ENCODE peak calls at places on chromosomes 5 and 9, in five cellular contexts. S is H9, F is neuronal stem cell, O is trophoblast cell, K is H1. R is an unnamed sample.

GRCh38 chr9:75169623-75170022 is 81.3 kb downstream of the OSTF1 start:
- DNase-seq in S (no peak), F (no peak), O (peak; percentile 63), K (no peak), R (no peak)

GRCh38 chr5:65862384-65862783 is 64.0 kb upstream of the ERBIN start:
- DNase-seq in F (no peak), O (no peak), S (no peak), K (no peak), R (no peak)

GRCh38 chr5:15727375-15727774 is 227.4 kb downstream of the FBXL7 start:
- DNase-seq in K (no peak), F (no peak), S (no peak), O (no peak), R (no peak)

GRCh38 chr5:152285764-152286163 is 119.3 kb downstream of the NMUR2 start:
- DNase-seq in O (no peak), K (no peak), F (no peak), S (no peak), R (no peak)

GRCh38 chr5:134566741-134567221 is 41.3 kb downstream of the JADE2 start:
- DNase-seq in F (no peak), S (no peak), K (no peak), O (no peak), R (no peak)

GRCh38 chr9:114779352-114779845 is 26.4 kb downstream of the TNFSF15 start:
- DNase-seq in K (no peak), F (no peak), S (no peak), O (no peak), R (no peak)

GRCh38 chr9:108784128-108784490 is 71.7 kb downstream of the ACTL7B start:
- DNase-seq in K (no peak), O (no peak), F (no peak), S (no peak), R (no peak)

GRCh38 chr9:135006911-135007570 is 80.4 kb upstream of the OLFM1 start:
- DNase-seq in F (no peak), S (no peak), K (no peak), O (no peak), R (no peak)

GRCh38 chr5:146519554-146519953 is 3.6 kb upstream of the GPR151 start:
- DNase-seq in K (no peak), S (no peak), O (no peak), F (no peak), R (no peak)

GRCh38 chr5:172484664-172485063 is 30.3 kb upstream of the SH3PXD2B start:
- DNase-seq in O (no peak), F (no peak), S (no peak), K (no peak), R (no peak)

DNA sequence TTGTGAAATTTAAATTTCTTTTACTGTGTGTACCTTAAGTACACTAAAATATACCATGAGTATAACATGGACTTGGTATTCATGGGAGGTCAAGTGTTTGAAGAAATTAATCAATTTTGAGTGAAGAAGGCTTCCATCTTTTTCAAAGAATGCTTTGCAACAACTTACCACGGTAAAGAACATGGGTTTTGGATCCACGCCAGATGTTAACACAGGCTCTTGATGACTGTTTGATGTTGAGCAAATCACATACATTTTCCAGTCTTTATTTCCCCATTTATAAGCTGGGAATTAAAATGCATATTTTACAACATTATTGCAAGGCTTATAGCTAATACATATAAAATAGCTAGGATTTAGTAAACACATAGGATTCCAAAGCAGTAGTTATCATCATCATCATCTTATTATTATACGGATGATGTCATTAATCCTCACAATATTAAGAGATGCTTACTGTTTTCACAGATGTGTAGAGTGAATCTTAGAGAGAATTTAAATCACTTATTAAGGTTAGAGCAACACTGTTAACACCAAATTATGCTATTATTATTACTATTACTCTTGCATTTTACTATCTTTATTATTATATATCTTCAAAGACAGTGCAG is 362.0 kb downstream of the PRELID2 start:
- DNase-seq in K (no peak), F (no peak), O (no peak), S (no peak), R (peak; percentile 28)
- H3K18ac ChIP-seq in K (no peak overlapping the region), F (no peak overlapping the region), O (no peak overlapping the region), S (no peak overlapping the region), R (no peak overlapping the region)

DNA sequence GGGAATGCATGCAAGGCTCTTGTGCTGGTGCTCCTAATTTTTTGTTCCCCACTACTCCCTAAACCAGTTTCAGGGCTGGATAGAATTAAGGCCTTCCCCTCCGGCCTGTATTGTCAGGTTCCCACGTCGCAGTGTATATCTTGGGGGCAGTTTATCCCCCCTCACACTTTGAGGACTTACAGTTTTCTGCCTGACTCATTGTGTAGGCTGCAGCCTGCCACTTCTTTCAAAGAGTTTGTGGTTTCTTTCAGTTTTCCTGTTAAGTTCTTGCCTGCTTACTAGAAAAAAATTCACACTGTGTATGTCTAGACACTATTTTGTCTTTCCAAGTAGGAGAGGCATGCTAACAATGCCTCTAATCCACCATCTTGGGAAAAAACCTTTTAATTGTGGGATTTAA is 28.4 kb upstream of the BTNL3 start:
- DNase-seq in F (no peak), S (no peak), O (no peak), K (no peak), R (no peak)
- H2BK12ac ChIP-seq in F (no peak overlapping the region), S (no peak overlapping the region), O (no peak overlapping the region), K (no peak overlapping the region), R (no peak overlapping the region)

GRCh38 chr5:5291357-5291756 is 131.1 kb upstream of the ICE1 start:
- DNase-seq in K (no peak), S (no peak), O (no peak), F (no peak), R (no peak)
- H3K18ac ChIP-seq in K (no peak overlapping the region), S (no peak overlapping the region), O (no peak overlapping the region), F (no peak overlapping the region), R (no peak overlapping the region)

DNA sequence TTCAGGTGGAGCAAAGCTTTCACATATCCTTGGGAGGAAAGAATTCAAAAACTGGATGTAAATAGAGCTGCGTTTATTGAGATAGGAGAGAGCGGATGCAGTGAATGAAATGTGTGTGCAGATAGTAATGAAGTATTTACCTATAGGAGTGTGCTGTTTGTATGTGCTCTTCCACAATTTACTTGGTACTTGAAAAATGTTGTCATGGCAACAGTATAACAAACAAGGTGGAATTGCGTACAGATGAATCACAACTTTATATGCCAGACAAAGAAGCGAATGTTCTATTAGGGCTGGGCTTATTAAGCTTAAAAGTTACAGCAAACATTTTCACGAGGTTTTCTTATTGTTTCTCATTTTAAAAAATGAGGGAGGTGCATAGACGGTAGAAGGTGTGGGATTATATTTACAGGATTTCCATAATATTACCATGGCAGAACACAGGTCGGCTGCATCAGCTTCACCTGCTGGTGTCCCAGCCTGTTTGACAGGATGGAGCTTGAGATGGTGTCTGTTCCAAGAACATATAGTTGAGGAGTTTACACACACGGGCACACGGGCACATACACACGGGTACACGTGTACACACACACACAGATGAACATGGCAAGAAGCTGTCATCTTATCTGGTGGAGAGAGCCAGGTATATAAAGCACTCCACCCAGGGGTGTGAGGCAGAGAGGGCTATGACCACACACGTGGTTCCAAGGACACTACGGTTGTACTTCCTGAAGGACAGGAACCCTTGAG is 155.7 kb downstream of the RMI1 start:
- DNase-seq in K (no peak), S (no peak), F (no peak), O (peak; percentile 44), R (peak; percentile 78)
- H2BK12ac ChIP-seq in K (no peak overlapping the region), S (no peak overlapping the region), F (no peak overlapping the region), O (no peak overlapping the region), R (no peak overlapping the region)

DNA sequence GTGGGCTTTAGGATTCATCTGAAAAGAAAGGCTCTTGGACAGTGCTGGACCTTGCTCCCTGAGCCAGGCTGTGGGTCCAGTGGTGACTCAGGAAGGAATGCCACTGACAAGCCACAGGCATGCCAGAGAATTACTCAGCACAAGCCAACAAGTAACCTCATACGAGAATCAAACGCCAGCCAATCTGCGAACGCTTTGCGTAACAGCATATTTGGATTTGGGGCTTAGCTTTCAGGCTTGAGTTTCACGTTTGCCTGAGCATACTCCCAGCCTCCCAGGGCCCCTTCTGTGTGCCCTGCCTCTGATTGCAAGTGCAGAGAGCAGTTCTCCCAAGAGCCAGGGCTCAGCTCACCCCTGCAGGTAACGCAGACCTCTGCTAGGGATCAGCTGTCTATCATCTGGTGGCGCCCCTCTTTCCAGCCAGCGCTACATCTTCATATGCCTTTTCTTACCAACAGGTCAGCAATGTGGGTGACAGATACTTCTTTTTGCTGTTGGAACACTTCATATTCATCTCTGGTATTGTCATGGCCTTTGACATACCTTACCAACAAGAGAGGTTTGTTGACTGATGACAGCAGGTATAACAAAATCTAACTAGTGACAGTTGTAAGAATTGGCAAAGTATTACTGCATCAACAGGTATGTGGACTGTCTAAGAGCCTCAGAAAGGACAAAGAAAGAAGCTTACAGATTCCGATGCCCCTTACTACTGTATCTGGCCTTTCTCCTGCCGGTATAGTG is 30.1 kb upstream of the ZSWIM6 start:
- DNase-seq in S (no peak), K (no peak), O (peak; percentile 94), F (no peak), R (peak; percentile 99)
- H3K18ac ChIP-seq in S (no peak overlapping the region), K (no peak overlapping the region), O (peak overlapping the region; percentile 14), F (no peak overlapping the region), R (peak overlapping the region; percentile 88)